ENCODE peak calls at places on chromosomes 7 and 10, in eight cellular contexts. I is mammary epithelial cell; W is effector memory CD4-positive, alpha-beta T cell; Y is neural progenitor cell; X is transverse colon; N is GM23338; O is body of pancreas; F is A673. L is an unnamed sample.

GRCh38 chr7:121624922-121625321 is 228.8 kb upstream of the FAM3C start:
- DNase-seq in W (no peak), O (peak; percentile 55), I (no peak), Y (no peak), X (no peak), N (no peak), F (no peak), L (no peak)

GRCh38 chr10:15331456-15331855 is 39.6 kb downstream of the FAM171A1 start:
- DNase-seq in Y (no peak), I (no peak), X (peak; percentile 43), N (no peak), F (no peak), W (no peak), O (no peak), L (no peak)

GRCh38 chr10:10540383-10540782 is 477.3 kb upstream of the CELF2 start:
- DNase-seq in X (no peak), N (no peak), Y (no peak), W (no peak), F (no peak), O (no peak), I (no peak), L (no peak)

GRCh38 chr7:24757799-24758275 is 573 bp upstream of the GSDME start:
- DNase-seq in O (peak; percentile 10), F (peak; percentile 14), Y (peak; percentile 21), W (no peak), I (peak; percentile 68), N (peak; percentile 26), X (no peak), L (no peak)

GRCh38 chr7:29770371-29770770 is 35.9 kb upstream of the WIPF3 start:
- DNase-seq in X (no peak), N (no peak), F (no peak), O (no peak), W (no peak), Y (no peak), I (no peak), L (no peak)

GRCh38 chr7:22675917-22676343 is 51.1 kb upstream of the IL6 start:
- DNase-seq in I (peak; percentile 29), N (no peak), Y (no peak), W (no peak), O (no peak), F (peak; percentile 54), X (peak; percentile 20), L (peak; percentile 71)

GRCh38 chr7:105594034-105594433 is 12.7 kb upstream of the EFCAB10 start:
- DNase-seq in W (no peak), X (no peak), N (peak; percentile 48), O (peak; percentile 23), Y (no peak), F (peak; percentile 17), I (no peak), L (no peak)

GRCh38 chr7:91940171-91940570 is 491 bp upstream of the AKAP9 start:
- DNase-seq in I (no peak), X (peak; percentile 19), F (peak; percentile 52), W (no peak), N (peak; percentile 70), O (peak; percentile 27), Y (peak; percentile 71), L (peak; percentile 43)

GRCh38 chr7:143085109-143085508 is 33.0 kb downstream of the OR6V1 start:
- DNase-seq in I (no peak), X (no peak), F (no peak), W (no peak), N (no peak), Y (no peak), O (no peak), L (no peak)

GRCh38 chr7:108146070-108146842 is 16.1 kb upstream of the LAMB4 start:
- DNase-seq in N (peak; percentile 91), Y (peak; percentile 85), W (no peak), O (peak; percentile 56), I (peak; percentile 54), X (peak; percentile 63), F (peak; percentile 85), L (peak; percentile 41)

GRCh38 chr10:44510716-44511115 is 125.8 kb upstream of the CXCL12 start:
- DNase-seq in X (no peak), Y (no peak), I (peak; percentile 0), N (no peak), W (no peak), F (no peak), O (no peak), L (no peak)

GRCh38 chr10:43202657-43203490 is 64.0 kb downstream of the RASGEF1A start:
- DNase-seq in I (no peak), F (no peak), W (peak; percentile 34), N (peak; percentile 94), Y (peak; percentile 74), O (peak; percentile 58), X (peak; percentile 46), L (no peak)
- H3K4me3 ChIP-seq in I (peak overlapping the region; percentile 47), F (peak overlapping the region; percentile 34), W (peak overlapping the region; percentile 55), N (peak overlapping the region; percentile 88), Y (peak overlapping the region; percentile 58), O (peak overlapping the region; percentile 9), X (peak overlapping the region; percentile 52), L (no peak overlapping the region)

GRCh38 chr10:22686347-22686746 is 28.0 kb downstream of the PIP4K2A start:
- DNase-seq in F (no peak), N (no peak), W (no peak), Y (no peak), X (no peak), I (no peak), O (no peak), L (no peak)
- H3K4me1 ChIP-seq in F (no peaks in the 10 kb centered on the region), N (peaks cover 68% of the 10 kb centered on the region), W (peaks cover 85% of the 10 kb centered on the region), Y (peaks cover 23% of the 10 kb centered on the region), X (no peaks in the 10 kb centered on the region), I (peaks cover 39% of the 10 kb centered on the region), O (peaks cover 39% of the 10 kb centered on the region), L (peaks cover 100% of the 10 kb centered on the region)

DNA sequence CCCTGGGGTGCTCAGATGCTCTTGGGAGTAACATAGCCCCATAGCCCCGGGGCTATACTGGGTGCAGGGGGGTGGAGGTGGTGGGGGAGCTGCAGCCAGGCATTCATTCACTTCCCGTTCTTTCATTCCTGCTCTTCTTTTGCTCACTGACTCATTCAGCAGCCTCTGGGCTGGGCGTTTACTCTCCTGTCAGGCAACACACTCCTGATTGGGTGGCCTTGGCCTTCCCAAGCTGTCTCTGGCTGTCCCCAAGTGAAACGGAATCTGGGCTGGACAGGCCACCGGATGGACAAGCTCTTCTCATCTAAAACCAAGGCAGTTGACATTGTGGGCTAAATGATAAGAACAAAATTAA is 34.6 kb downstream of the CHST3 start:
- DNase-seq in F (peak; percentile 51), Y (no peak), X (peak; percentile 30), O (no peak), I (peak; percentile 91), W (no peak), N (no peak), L (no peak)
- H3K27ac ChIP-seq in F (peak overlapping the region; percentile 39), Y (no peak overlapping the region), X (peak overlapping the region; percentile 70), O (peak overlapping the region; percentile 71), I (peak overlapping the region; percentile 82), W (no peak overlapping the region), N (peak overlapping the region; percentile 63), L (no peak overlapping the region)

GRCh38 chr7:97006951-97007861 is 1.9 kb downstream of the DLX6 start:
- DNase-seq in F (no peak), I (no peak), Y (peak; percentile 64), W (no peak), N (peak; percentile 54), O (no peak), X (no peak), L (no peak)
- H3K4me3 ChIP-seq in F (peak overlapping the region; percentile 57), I (no peak overlapping the region), Y (peak overlapping the region; percentile 47), W (no peak overlapping the region), N (peak overlapping the region; percentile 60), O (no peak overlapping the region), X (no peak overlapping the region), L (no peak overlapping the region)

DNA sequence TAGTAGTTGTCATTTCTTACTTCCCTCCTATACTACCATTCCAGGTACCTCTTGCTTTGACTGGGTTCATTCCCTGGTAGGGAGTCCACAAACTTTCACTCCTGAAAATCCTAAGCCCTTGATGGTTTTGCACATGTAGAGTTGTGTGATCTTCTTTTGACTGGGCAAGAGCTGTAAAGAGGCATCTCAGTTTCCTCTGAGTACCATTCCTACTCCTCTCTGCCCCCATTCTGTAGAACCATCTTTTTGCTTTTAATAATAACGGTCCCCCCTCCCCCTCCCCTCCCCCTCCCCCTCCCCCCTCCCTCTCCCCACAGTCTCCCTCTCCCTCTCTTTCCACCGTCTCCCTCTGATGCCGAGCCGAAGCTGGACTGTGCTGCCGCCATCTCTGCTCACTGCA is 16.4 kb downstream of the GARIN1A start:
- DNase-seq in N (no peak), X (no peak), F (no peak), I (no peak), O (no peak), W (no peak), Y (no peak), L (no peak)
- H3K4me1 ChIP-seq in N (no peaks in the 10 kb centered on the region), X (no peaks in the 10 kb centered on the region), F (peaks cover 5% of the 10 kb centered on the region), I (no peaks in the 10 kb centered on the region), O (no peaks in the 10 kb centered on the region), W (no peaks in the 10 kb centered on the region), Y (peaks cover 14% of the 10 kb centered on the region), L (no peaks in the 10 kb centered on the region)

DNA sequence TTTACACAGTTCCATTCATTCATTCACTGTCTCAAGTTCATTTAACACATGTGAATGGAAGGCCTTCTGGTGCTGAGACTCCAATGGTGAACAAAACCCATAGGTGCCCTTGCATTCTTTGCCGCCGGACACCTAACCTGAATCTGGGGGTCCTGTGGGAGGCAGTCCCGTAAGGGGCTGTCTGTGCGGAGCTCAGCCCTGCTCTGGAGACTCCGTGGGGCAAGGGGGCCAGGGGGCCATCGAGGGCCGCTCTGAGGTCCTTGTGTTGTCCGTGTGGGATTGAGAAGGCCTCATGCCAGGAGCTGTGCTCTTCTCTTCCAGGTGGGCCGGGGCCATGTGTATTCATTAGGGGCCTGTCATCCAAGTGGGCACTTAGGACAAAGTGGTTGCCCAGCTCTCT is 15.3 kb downstream of the PTPRE start:
- DNase-seq in Y (no peak), F (no peak), I (no peak), W (no peak), N (no peak), O (no peak), X (no peak), L (no peak)
- H3K27ac ChIP-seq in Y (no peak overlapping the region), F (no peak overlapping the region), I (no peak overlapping the region), W (no peak overlapping the region), N (no peak overlapping the region), O (no peak overlapping the region), X (peak overlapping the region; percentile 22), L (no peak overlapping the region)